ENCODE peak calls at places on chromosomes 11 and 22, in nine cellular contexts. Q is adrenal gland, H is GM23338, K is mesenchymal stem cell, V is iPS DF 6.9, A is A673, L is IMR-90, G is upper lobe of right lung, P is OCI-LY7. O is an unnamed sample.

GRCh38 chr11:405323-405975 is 9.3 kb downstream of the SIGIRR start:
- DNase-seq in Q (no peak), H (no peak), K (no peak), V (no peak), A (no peak), L (no peak), G (no peak), P (no peak), O (peak; percentile 60)

GRCh38 chr11:15918212-15918611 is 438.1 kb downstream of the SOX6 start:
- DNase-seq in Q (no peak), H (no peak), K (no peak), V (no peak), A (no peak), L (no peak), G (peak; percentile 8), P (no peak), O (no peak)

GRCh38 chr11:5689551-5689983 is at the start of gene TRIM22:
- DNase-seq in Q (peak; percentile 35), H (peak; percentile 81), K (peak; percentile 73), V (peak; percentile 27), A (peak; percentile 5), L (peak; percentile 71), G (peak; percentile 69), P (peak; percentile 86), O (no peak)

GRCh38 chr22:38957046-38957770 is at the start of gene APOBEC3A:
- DNase-seq in Q (peak; percentile 43), H (no peak), K (no peak), V (no peak), A (no peak), L (no peak), G (no peak), P (no peak), O (peak; percentile 61)

GRCh38 chr11:9138133-9138453 is 46.7 kb upstream of the SCUBE2 start:
- DNase-seq in Q (no peak), H (no peak), K (no peak), V (no peak), A (no peak), L (no peak), G (no peak), P (no peak), O (no peak)

GRCh38 chr11:61791737-61792309 is 576 bp downstream of the TMEM258 start:
- DNase-seq in Q (peak; percentile 82), H (peak; percentile 80), K (peak; percentile 96), V (no peak), A (peak; percentile 84), L (peak; percentile 95), G (no peak), P (peak; percentile 55), O (peak; percentile 75)

GRCh38 chr11:95706974-95707387 is 82.6 kb downstream of the FAM76B start:
- DNase-seq in Q (no peak), H (no peak), K (no peak), V (no peak), A (no peak), L (no peak), G (no peak), P (no peak), O (no peak)

GRCh38 chr22:22235564-22235963 is 9.0 kb upstream of the VPREB1 start:
- DNase-seq in Q (no peak), H (peak; percentile 71), K (no peak), V (peak; percentile 31), A (peak; percentile 18), L (no peak), G (no peak), P (peak; percentile 40), O (no peak)

GRCh38 chr11:124402326-124402922 is 3.6 kb upstream of the OR8B3 start:
- DNase-seq in Q (peak; percentile 63), H (peak; percentile 84), K (peak; percentile 88), V (peak; percentile 55), A (peak; percentile 89), L (peak; percentile 86), G (no peak), P (peak; percentile 65), O (peak; percentile 76)

GRCh38 chr11:58068640-58069039 is 37.9 kb downstream of the OR6Q1 start:
- DNase-seq in Q (no peak), H (peak; percentile 43), K (no peak), V (no peak), A (peak; percentile 40), L (no peak), G (no peak), P (no peak), O (no peak)

GRCh38 chr22:32509045-32509444 is 34.4 kb downstream of the FBXO7 start:
- DNase-seq in Q (no peak), H (no peak), K (no peak), V (no peak), A (no peak), L (no peak), G (no peak), P (no peak), O (no peak)

GRCh38 chr11:58334708-58335107 is 24.2 kb downstream of the OR5B17 start:
- DNase-seq in Q (no peak), H (no peak), K (peak; percentile 55), V (no peak), A (peak; percentile 30), L (peak; percentile 89), G (no peak), P (no peak), O (no peak)

GRCh38 chr11:68343761-68344256 is 31.4 kb downstream of the LRP5 start:
- DNase-seq in Q (peak; percentile 84), H (no peak), K (no peak), V (no peak), A (no peak), L (no peak), G (no peak), P (no peak), O (no peak)

GRCh38 chr22:32518848-32519247 is 44.2 kb downstream of the FBXO7 start:
- DNase-seq in Q (no peak), H (peak; percentile 40), K (no peak), V (no peak), A (no peak), L (no peak), G (no peak), P (peak; percentile 37), O (no peak)

GRCh38 chr11:2881974-2882362 is 3.6 kb downstream of the CDKN1C start:
- DNase-seq in Q (no peak), H (no peak), K (no peak), V (no peak), A (no peak), L (no peak), G (no peak), P (no peak), O (no peak)

DNA sequence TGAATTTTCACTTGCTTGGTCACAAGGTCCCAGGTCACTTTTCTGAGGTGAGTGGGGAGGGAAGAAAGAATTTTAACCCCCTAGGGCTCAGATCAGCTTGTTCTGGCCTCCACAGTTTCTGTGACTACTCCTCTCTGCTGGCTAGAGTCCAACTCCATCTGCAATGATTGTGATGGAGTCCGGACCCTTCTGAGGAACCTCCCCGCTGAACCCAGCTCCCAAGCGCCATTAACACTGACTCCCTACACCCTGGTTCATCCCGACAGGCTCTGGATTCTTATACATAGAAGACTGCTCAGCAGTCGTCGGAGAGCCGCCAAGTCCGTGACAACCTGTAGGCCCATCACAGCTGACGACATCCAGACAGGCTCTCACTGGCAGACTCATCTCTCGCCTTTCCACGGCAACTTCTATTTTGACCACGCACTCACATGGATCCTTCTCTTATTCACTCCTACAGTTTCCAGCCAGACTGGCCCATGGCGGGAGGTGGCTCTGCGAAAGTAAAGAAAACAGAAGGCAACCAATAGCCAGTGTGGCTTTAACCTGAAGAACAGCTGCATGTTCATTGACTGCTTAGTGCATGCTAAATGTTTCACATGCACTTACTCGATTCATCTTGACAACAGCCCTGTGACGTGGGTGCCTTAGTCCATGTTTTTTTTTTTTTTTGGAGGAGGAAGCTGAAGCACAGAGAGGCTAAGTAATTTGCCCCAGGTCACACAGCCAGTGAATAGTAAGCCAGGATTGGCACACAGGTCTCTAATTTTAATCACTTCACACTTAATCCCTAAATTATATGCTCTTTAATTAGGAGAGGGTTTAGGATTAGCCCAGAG is 68.0 kb upstream of the PRDM11 start:
- DNase-seq in Q (no peak), H (no peak), K (peak; percentile 91), V (no peak), A (no peak), L (no peak), G (no peak), P (no peak), O (no peak)
- H3K4me1 ChIP-seq in Q (no peaks in the 10 kb centered on the region), H (peaks cover 14% of the 10 kb centered on the region), K (peaks cover 6% of the 10 kb centered on the region), V (peaks cover 3% of the 10 kb centered on the region), A (peaks cover 19% of the 10 kb centered on the region), L (peaks cover 2% of the 10 kb centered on the region), G (peaks cover 25% of the 10 kb centered on the region), P (peaks cover 83% of the 10 kb centered on the region), O (no peaks in the 10 kb centered on the region)

DNA sequence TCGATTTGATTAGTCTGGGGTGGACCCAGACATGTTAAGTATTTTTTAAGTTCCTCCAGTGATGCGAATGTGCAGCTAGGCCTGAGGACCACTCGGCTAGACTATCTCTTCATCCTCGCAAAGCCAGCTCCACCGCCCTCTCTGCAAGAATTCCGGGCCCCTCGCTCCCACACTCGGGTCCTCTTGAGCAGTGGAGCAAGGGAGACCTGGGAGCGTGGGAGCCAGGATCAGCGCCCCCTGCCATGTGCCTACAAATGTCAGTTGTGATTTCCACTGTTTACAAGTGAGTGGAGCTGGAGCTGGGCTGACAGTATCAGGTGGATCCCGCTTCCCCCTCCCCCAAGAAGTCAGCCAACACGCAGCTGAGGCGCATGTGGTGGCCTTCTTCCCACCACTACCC is 6.7 kb downstream of the B3GNT6 start:
- DNase-seq in Q (no peak), H (no peak), K (no peak), V (no peak), A (no peak), L (no peak), G (no peak), P (no peak), O (no peak)
- H3K36me3 ChIP-seq in Q (no peaks in the 10 kb centered on the region), H (no peaks in the 10 kb centered on the region), K (no peaks in the 10 kb centered on the region), V (no peaks in the 10 kb centered on the region), A (no peaks in the 10 kb centered on the region), L (no peaks in the 10 kb centered on the region), G (no peaks in the 10 kb centered on the region), P (no peaks in the 10 kb centered on the region), O (no peaks in the 10 kb centered on the region)

DNA sequence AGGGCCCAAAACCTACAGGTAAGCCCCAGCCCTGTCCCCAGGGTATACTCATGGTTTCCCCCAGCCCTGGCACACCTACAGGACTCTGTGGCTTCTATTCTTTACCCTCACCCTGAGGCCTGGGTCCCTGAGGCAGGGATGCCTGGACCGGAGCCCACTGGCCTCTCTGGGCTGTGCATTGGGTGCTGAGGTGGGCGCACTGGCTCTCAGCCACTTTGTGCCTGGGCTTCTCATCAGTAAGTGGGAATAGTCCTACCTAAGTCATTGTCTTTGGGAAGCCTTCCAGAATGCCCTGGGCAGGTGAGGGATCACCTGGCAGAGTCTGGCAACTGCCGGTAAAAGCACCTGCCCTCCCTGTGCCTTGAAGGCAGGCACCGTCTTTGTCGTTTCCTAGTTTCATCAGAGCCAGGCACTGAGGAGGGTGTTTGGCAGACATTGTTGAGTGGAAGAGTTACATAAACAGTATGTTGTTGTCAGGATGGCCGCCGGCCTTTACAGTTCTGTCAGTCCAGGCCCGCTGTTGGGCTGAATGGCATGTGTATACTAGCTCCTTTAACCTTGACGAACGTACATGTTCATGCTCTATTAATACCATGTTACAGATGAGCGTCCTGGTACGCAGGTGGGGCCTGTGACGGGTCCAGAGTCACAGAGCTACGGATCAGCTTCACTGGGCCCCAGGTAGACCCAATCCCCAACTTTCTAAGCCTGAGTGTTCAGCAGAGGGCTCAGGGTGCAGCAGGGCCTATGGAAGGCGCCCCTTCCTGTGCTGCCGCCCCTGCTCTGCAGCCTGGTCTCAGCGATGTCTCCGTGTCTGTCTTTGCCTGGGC is 23.0 kb downstream of the SHANK3 start:
- DNase-seq in Q (no peak), H (no peak), K (no peak), V (no peak), A (no peak), L (no peak), G (peak; percentile 58), P (no peak), O (peak; percentile 29)
- H3K27ac ChIP-seq in Q (no peak overlapping the region), H (no peak overlapping the region), K (no peak overlapping the region), V (no peak overlapping the region), A (no peak overlapping the region), L (no peak overlapping the region), G (no peak overlapping the region), P (no peak overlapping the region), O (no peak overlapping the region)

GRCh38 chr11:102196351-102196750 is 86.1 kb downstream of the YAP1 start:
- DNase-seq in Q (no peak), H (no peak), K (no peak), V (no peak), A (no peak), L (no peak), G (no peak), P (no peak), O (no peak)
- H3K4me1 ChIP-seq in Q (no peaks in the 10 kb centered on the region), H (peaks cover 47% of the 10 kb centered on the region), K (peaks cover 3% of the 10 kb centered on the region), V (no peaks in the 10 kb centered on the region), A (peaks cover 20% of the 10 kb centered on the region), L (peaks cover 10% of the 10 kb centered on the region), G (no peaks in the 10 kb centered on the region), P (no peaks in the 10 kb centered on the region), O (peaks cover 4% of the 10 kb centered on the region)

O was measured in aorta.